ENCODE peak calls at places on chromosome 3, in five cellular contexts. Q is spleen, U is transverse colon, H is breast epithelium, K is K562. Z is an unnamed sample.

GRCh38 chr3:192514081-192514753 is 213.1 kb downstream of the FGF12 start:
- DNase-seq in Q (peak), K (peak), U (no peak), H (no peak), Z (no peak)

GRCh38 chr3:184626942-184627341 is 65.4 kb downstream of the EPHB3 start:
- DNase-seq in H (no peak), K (no peak), U (no peak), Q (peak), Z (no peak)

GRCh38 chr3:146189519-146190173 is 28.7 kb upstream of the PLOD2 start:
- DNase-seq in Q (no peak), K (peak), U (no peak), H (no peak), Z (peak)

GRCh38 chr3:172367205-172368105 is 80.8 kb downstream of the GHSR start:
- DNase-seq in H (no peak), U (no peak), Q (no peak), K (no peak), Z (no peak)

GRCh38 chr3:11335056-11335608 is 62.9 kb downstream of the ATG7 start:
- DNase-seq in Q (no peak), U (no peak), K (peak), H (no peak), Z (no peak)

GRCh38 chr3:171548918-171549317 is 88.7 kb upstream of the TNIK start:
- DNase-seq in H (no peak), K (no peak), Q (no peak), U (no peak), Z (no peak)

GRCh38 chr3:54951405-54951804 is 23.5 kb upstream of the LRTM1 start:
- DNase-seq in Q (no peak), K (peak), U (peak), H (peak), Z (peak)

GRCh38 chr3:9028134-9028533 is 64.9 kb upstream of the RAD18 start:
- DNase-seq in H (peak), Q (no peak), K (no peak), U (peak), Z (no peak)

GRCh38 chr3:39110041-39110639 is 2.7 kb downstream of the TTC21A start:
- DNase-seq in Q (no peak), K (no peak), H (no peak), U (no peak), Z (no peak)

GRCh38 chr3:15685927-15686326 is 84.4 kb downstream of the BTD start:
- DNase-seq in U (no peak), H (no peak), K (no peak), Q (no peak), Z (no peak)

GRCh38 chr3:23404241-23404640 is 201.1 kb downstream of the UBE2E2 start:
- DNase-seq in U (no peak), H (no peak), Q (no peak), K (no peak), Z (no peak)

GRCh38 chr3:193704431-193704830 is 111.4 kb downstream of the OPA1 start:
- DNase-seq in H (no peak), Q (no peak), K (peak), U (no peak), Z (no peak)

GRCh38 chr3:104564045-104564643 is 802.6 kb upstream of the ALCAM start:
- DNase-seq in Q (no peak), K (peak), H (no peak), U (peak), Z (peak)

GRCh38 chr3:136994772-136995516 is 37.2 kb downstream of the IL20RB start:
- DNase-seq in H (peak), K (no peak), U (peak), Q (no peak), Z (no peak)

GRCh38 chr3:133295199-133295901 is 104.5 kb upstream of the BFSP2 start:
- DNase-seq in H (no peak), U (no peak), K (no peak), Q (no peak), Z (no peak)

GRCh38 chr3:190225186-190225692 is 97.0 kb downstream of the CLDN1 start:
- DNase-seq in H (no peak), K (no peak), U (no peak), Q (no peak), Z (peak)
- TF ChIP-seq CTCF in H (peak), K (no peak), U (peak), Q (no peak), Z (peak)

GRCh38 chr3:14290631-14291385 is 111.6 kb upstream of the SLC6A6 start:
- DNase-seq in Q (no peak), H (no peak), K (no peak), U (peak), Z (no peak)
- TF ChIP-seq POLR2AphosphoS5 in Q (no peak), H (no peak), K (no peak), U (no peak), Z (no peak)

GRCh38 chr3:14411166-14411526 is 8.7 kb downstream of the SLC6A6 start:
- DNase-seq in U (no peak), H (no peak), Q (no peak), K (no peak), Z (peak)

GRCh38 chr3:14410501-14411165 is 8.2 kb downstream of the SLC6A6 start:
- DNase-seq in U (peak), H (no peak), Q (peak), K (peak), Z (peak)

GRCh38 chr3:14412831-14413380 is 10.5 kb downstream of the SLC6A6 start:
- DNase-seq in H (no peak), K (no peak), U (no peak), Q (no peak), Z (no peak)

GRCh38 chr3:14413381-14414071 is 11.1 kb downstream of the SLC6A6 start:
- DNase-seq in K (no peak), H (no peak), U (no peak), Q (no peak), Z (no peak)

GRCh38 chr3:14411988-14412387 is 9.6 kb downstream of the SLC6A6 start:
- DNase-seq in U (no peak), Q (no peak), K (peak), H (no peak), Z (no peak)
- TF ChIP-seq CTCF in U (no peak), Q (no peak), K (peak), H (no peak), Z (no peak)

GRCh38 chr3:186259612-186260383 is 102.2 kb downstream of the DGKG start:
- DNase-seq in Q (peak), U (peak), K (peak), H (peak), Z (peak)
- TF ChIP-seq POLR2AphosphoS5 in Q (no peak), U (no peak), K (no peak), H (no peak), Z (no peak)

DNA sequence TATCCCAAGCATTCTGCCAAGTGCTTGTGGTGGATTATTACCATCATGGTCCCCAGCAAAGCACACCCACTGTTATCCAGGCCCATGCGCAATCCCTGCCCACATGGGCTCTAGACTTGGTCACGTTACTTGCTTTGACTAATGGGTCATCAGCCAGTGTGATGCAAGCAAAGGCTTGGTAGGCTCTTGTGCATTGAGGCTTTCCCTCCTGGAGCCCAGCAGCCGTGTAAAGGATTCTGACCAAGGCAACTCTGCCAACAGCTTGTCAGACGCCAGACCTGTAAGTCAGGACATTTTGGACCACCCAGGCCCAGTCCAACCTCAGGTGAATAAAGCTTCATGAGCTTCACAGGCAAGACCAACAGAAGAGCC is 93.9 kb downstream of the ABHD5 start:
- DNase-seq in U (no peak), K (no peak), Q (no peak), H (no peak), Z (no peak)
- TF ChIP-seq CTCF in U (no peak), K (no peak), Q (no peak), H (no peak), Z (no peak)

GRCh38 chr3:110528305-110529121 is 543.1 kb upstream of the NECTIN3 start:
- DNase-seq in Q (no peak), K (peak), U (no peak), H (no peak), Z (no peak)
- TF ChIP-seq POLR2AphosphoS5 in Q (no peak), K (no peak), U (no peak), H (no peak), Z (no peak)